ENCODE peak calls at places on chromosomes 2 and 18, in six cellular contexts. One of them, this sample, is unnamed.

GRCh38 chr2:235263205-235264120 is 230.4 kb upstream of the AGAP1 start:
- DNase-seq in NB4: no peak
- DNase-seq in AG09309: no peak
- DNase-seq in AG10803: peak; percentile 86
- DNase-seq in uterus: peak; percentile 79
- DNase-seq in CD8-positive, alpha-beta T cell: no peak
- DNase-seq in this sample: no peak

GRCh38 chr2:9069496-9069991 is 66.1 kb upstream of the MBOAT2 start:
- DNase-seq in uterus: no peak
- DNase-seq in NB4: no peak
- DNase-seq in AG09309: no peak
- DNase-seq in AG10803: no peak
- DNase-seq in CD8-positive, alpha-beta T cell: no peak
- DNase-seq in this sample: no peak

GRCh38 chr2:120269816-120270215 is 17.2 kb downstream of the RALB start:
- DNase-seq in uterus: no peak
- DNase-seq in AG09309: no peak
- DNase-seq in CD8-positive, alpha-beta T cell: no peak
- DNase-seq in AG10803: no peak
- DNase-seq in NB4: no peak
- DNase-seq in this sample: no peak

GRCh38 chr18:58241877-58242276 is 197.9 kb downstream of the NEDD4L start:
- DNase-seq in AG10803: peak; percentile 86
- DNase-seq in uterus: no peak
- DNase-seq in CD8-positive, alpha-beta T cell: no peak
- DNase-seq in AG09309: peak; percentile 74
- DNase-seq in NB4: peak; percentile 19
- DNase-seq in this sample: no peak

GRCh38 chr2:207156045-207156444 is 9.7 kb downstream of the KLF7 start:
- DNase-seq in CD8-positive, alpha-beta T cell: no peak
- DNase-seq in AG09309: no peak
- DNase-seq in AG10803: no peak
- DNase-seq in NB4: no peak
- DNase-seq in uterus: no peak
- DNase-seq in this sample: no peak

GRCh38 chr18:58325521-58325908 is 281.5 kb downstream of the NEDD4L start:
- DNase-seq in uterus: no peak
- DNase-seq in CD8-positive, alpha-beta T cell: no peak
- DNase-seq in AG09309: peak; percentile 24
- DNase-seq in NB4: no peak
- DNase-seq in AG10803: peak; percentile 70
- DNase-seq in this sample: no peak

GRCh38 chr2:110745048-110745447 is 12.7 kb downstream of the ACOXL start:
- DNase-seq in CD8-positive, alpha-beta T cell: no peak
- DNase-seq in AG10803: no peak
- DNase-seq in NB4: no peak
- DNase-seq in AG09309: no peak
- DNase-seq in uterus: no peak
- DNase-seq in this sample: no peak

GRCh38 chr2:239230318-239231052 is 170.3 kb downstream of the HDAC4 start:
- DNase-seq in NB4: peak; percentile 72
- DNase-seq in AG09309: no peak
- DNase-seq in uterus: no peak
- DNase-seq in AG10803: no peak
- DNase-seq in CD8-positive, alpha-beta T cell: no peak
- DNase-seq in this sample: peak; percentile 30

GRCh38 chr2:38739524-38739923 is 11.6 kb downstream of the SRSF7 start:
- DNase-seq in NB4: peak; percentile 40
- DNase-seq in CD8-positive, alpha-beta T cell: no peak
- DNase-seq in uterus: no peak
- DNase-seq in AG10803: no peak
- DNase-seq in AG09309: no peak
- DNase-seq in this sample: no peak

GRCh38 chr18:55783921-55784320 is 195.9 kb upstream of the TCF4 start:
- DNase-seq in NB4: no peak
- DNase-seq in AG09309: no peak
- DNase-seq in uterus: no peak
- DNase-seq in AG10803: no peak
- DNase-seq in CD8-positive, alpha-beta T cell: no peak
- DNase-seq in this sample: no peak

GRCh38 chr18:55780591-55781071 is 192.6 kb upstream of the TCF4 start:
- DNase-seq in AG10803: peak; percentile 69
- DNase-seq in AG09309: no peak
- DNase-seq in CD8-positive, alpha-beta T cell: no peak
- DNase-seq in uterus: no peak
- DNase-seq in NB4: no peak
- DNase-seq in this sample: no peak

GRCh38 chr18:55779461-55779710 is 191.4 kb upstream of the TCF4 start:
- DNase-seq in uterus: no peak
- DNase-seq in AG10803: peak; percentile 50
- DNase-seq in CD8-positive, alpha-beta T cell: no peak
- DNase-seq in AG09309: no peak
- DNase-seq in NB4: no peak
- DNase-seq in this sample: peak; percentile 6

GRCh38 chr18:55779711-55780590 is 192.0 kb upstream of the TCF4 start:
- DNase-seq in AG09309: no peak
- DNase-seq in CD8-positive, alpha-beta T cell: no peak
- DNase-seq in AG10803: peak; percentile 40
- DNase-seq in NB4: no peak
- DNase-seq in uterus: peak; percentile 47
- DNase-seq in this sample: peak; percentile 30

DNA sequence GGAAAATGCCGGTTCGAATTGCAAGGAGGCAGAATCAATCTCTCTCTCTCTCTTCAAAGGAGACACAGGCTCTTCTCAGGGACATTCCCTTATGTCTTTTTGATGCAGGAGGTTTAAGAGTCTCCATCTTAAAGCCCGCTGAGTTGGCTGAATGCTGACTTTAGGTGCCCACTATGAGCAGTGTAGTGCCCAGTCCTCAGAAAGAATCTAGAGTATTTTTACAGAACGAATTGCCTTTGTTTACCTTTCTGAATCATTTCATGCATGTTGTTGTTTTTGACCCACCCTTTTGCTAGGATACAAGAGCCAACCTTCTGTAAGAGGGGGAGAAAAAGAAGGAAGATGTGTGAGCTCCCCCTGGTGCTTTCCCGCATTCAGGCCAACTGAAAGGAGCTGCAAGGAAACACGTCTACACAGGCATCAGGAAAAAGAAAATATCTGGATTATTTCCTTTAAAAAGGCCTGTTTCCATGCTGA is 193.5 kb upstream of the TCF4 start:
- DNase-seq in CD8-positive, alpha-beta T cell: no peak
- DNase-seq in AG10803: peak; percentile 84
- DNase-seq in AG09309: no peak
- DNase-seq in NB4: peak; percentile 10
- DNase-seq in uterus: peak; percentile 63
- DNase-seq in this sample: peak; percentile 27
- TF ChIP-seq CTCF in CD8-positive, alpha-beta T cell: no peak
- TF ChIP-seq CTCF in AG10803: peak; percentile 90
- TF ChIP-seq CTCF in AG09309: peak; percentile 80
- TF ChIP-seq CTCF in NB4: peak; percentile 31
- TF ChIP-seq CTCF in uterus: peak; percentile 46
- TF ChIP-seq CTCF in this sample: peak; percentile 33

DNA sequence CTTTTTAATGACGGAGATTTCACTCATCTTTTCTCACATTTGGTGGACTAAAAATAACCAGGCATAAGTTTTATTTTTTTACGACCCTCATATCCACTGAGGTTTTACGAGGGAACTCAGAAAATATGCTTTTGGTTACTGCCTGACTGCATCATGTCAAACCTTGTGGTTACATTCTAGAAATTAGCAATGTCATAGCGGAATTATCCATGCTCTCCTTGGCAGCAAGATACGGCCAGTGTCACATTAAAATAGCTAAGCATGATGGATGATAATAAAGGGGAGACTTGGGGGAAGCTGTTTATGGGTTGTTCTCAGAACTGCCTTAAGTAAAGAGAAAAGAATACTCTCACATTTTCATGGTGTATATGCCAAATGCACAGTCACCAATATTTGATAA is 428.7 kb upstream of the FSHR start:
- DNase-seq in uterus: no peak
- DNase-seq in AG10803: no peak
- DNase-seq in AG09309: no peak
- DNase-seq in CD8-positive, alpha-beta T cell: no peak
- DNase-seq in NB4: no peak
- DNase-seq in this sample: no peak
- H3K4me3 ChIP-seq in uterus: no peak overlapping the region
- H3K4me3 ChIP-seq in AG10803: no peak overlapping the region
- H3K4me3 ChIP-seq in AG09309: no peak overlapping the region
- H3K4me3 ChIP-seq in CD8-positive, alpha-beta T cell: no peak overlapping the region
- H3K4me3 ChIP-seq in NB4: no peak overlapping the region
- H3K4me3 ChIP-seq in this sample: no peak overlapping the region

GRCh38 chr2:144452169-144453038 is 67.5 kb downstream of the ZEB2 start:
- DNase-seq in AG10803: peak; percentile 48
- DNase-seq in uterus: no peak
- DNase-seq in AG09309: no peak
- DNase-seq in CD8-positive, alpha-beta T cell: no peak
- DNase-seq in NB4: no peak
- DNase-seq in this sample: no peak
- TF ChIP-seq CTCF in AG10803: peak; percentile 44
- TF ChIP-seq CTCF in uterus: no peak
- TF ChIP-seq CTCF in AG09309: peak; percentile 15
- TF ChIP-seq CTCF in CD8-positive, alpha-beta T cell: no peak
- TF ChIP-seq CTCF in NB4: no peak
- TF ChIP-seq CTCF in this sample: no peak

GRCh38 chr2:68119504-68119903 is 38.2 kb upstream of the PNO1 start:
- DNase-seq in AG09309: no peak
- DNase-seq in CD8-positive, alpha-beta T cell: no peak
- DNase-seq in AG10803: no peak
- DNase-seq in NB4: no peak
- DNase-seq in uterus: no peak
- DNase-seq in this sample: no peak
- H3K4me3 ChIP-seq in AG09309: no peak overlapping the region
- H3K4me3 ChIP-seq in CD8-positive, alpha-beta T cell: no peak overlapping the region
- H3K4me3 ChIP-seq in AG10803: no peak overlapping the region
- H3K4me3 ChIP-seq in NB4: no peak overlapping the region
- H3K4me3 ChIP-seq in uterus: no peak overlapping the region
- H3K4me3 ChIP-seq in this sample: no peak overlapping the region

GRCh38 chr18:10033038-10033437 is 119.2 kb downstream of the VAPA start:
- DNase-seq in AG09309: no peak
- DNase-seq in uterus: peak; percentile 11
- DNase-seq in CD8-positive, alpha-beta T cell: no peak
- DNase-seq in AG10803: no peak
- DNase-seq in NB4: no peak
- DNase-seq in this sample: no peak

GRCh38 chr18:10029711-10030110 is 115.9 kb downstream of the VAPA start:
- DNase-seq in AG09309: no peak
- DNase-seq in AG10803: no peak
- DNase-seq in NB4: no peak
- DNase-seq in uterus: peak; percentile 41
- DNase-seq in CD8-positive, alpha-beta T cell: no peak
- DNase-seq in this sample: no peak

GRCh38 chr18:10030816-10031541 is 117.2 kb downstream of the VAPA start:
- DNase-seq in NB4: no peak
- DNase-seq in uterus: peak; percentile 28
- DNase-seq in AG10803: no peak
- DNase-seq in CD8-positive, alpha-beta T cell: no peak
- DNase-seq in AG09309: no peak
- DNase-seq in this sample: no peak

GRCh38 chr18:10035306-10035991 is 121.6 kb downstream of the VAPA start:
- DNase-seq in AG10803: peak; percentile 48
- DNase-seq in NB4: no peak
- DNase-seq in AG09309: no peak
- DNase-seq in uterus: peak; percentile 12
- DNase-seq in CD8-positive, alpha-beta T cell: no peak
- DNase-seq in this sample: no peak

GRCh38 chr18:10032331-10032979 is 118.6 kb downstream of the VAPA start:
- DNase-seq in CD8-positive, alpha-beta T cell: peak; percentile 32
- DNase-seq in uterus: peak; percentile 23
- DNase-seq in AG10803: no peak
- DNase-seq in AG09309: no peak
- DNase-seq in NB4: no peak
- DNase-seq in this sample: no peak
- TF ChIP-seq CTCF in CD8-positive, alpha-beta T cell: no peak
- TF ChIP-seq CTCF in uterus: no peak
- TF ChIP-seq CTCF in AG10803: no peak
- TF ChIP-seq CTCF in AG09309: no peak
- TF ChIP-seq CTCF in NB4: peak; percentile 13
- TF ChIP-seq CTCF in this sample: no peak

GRCh38 chr2:218859556-218859993 is at the start of gene WNT6:
- DNase-seq in AG10803: no peak
- DNase-seq in AG09309: no peak
- DNase-seq in CD8-positive, alpha-beta T cell: no peak
- DNase-seq in uterus: peak; percentile 22
- DNase-seq in NB4: peak; percentile 49
- DNase-seq in this sample: no peak
- H3K4me3 ChIP-seq in AG10803: no peak within 1 kb of the TSS
- H3K4me3 ChIP-seq in AG09309: no peak within 1 kb of the TSS
- H3K4me3 ChIP-seq in CD8-positive, alpha-beta T cell: peak within 1 kb of the TSS; percentile 27
- H3K4me3 ChIP-seq in uterus: peak within 1 kb of the TSS; percentile 14
- H3K4me3 ChIP-seq in NB4: no peak within 1 kb of the TSS
- H3K4me3 ChIP-seq in this sample: no peak within 1 kb of the TSS

DNA sequence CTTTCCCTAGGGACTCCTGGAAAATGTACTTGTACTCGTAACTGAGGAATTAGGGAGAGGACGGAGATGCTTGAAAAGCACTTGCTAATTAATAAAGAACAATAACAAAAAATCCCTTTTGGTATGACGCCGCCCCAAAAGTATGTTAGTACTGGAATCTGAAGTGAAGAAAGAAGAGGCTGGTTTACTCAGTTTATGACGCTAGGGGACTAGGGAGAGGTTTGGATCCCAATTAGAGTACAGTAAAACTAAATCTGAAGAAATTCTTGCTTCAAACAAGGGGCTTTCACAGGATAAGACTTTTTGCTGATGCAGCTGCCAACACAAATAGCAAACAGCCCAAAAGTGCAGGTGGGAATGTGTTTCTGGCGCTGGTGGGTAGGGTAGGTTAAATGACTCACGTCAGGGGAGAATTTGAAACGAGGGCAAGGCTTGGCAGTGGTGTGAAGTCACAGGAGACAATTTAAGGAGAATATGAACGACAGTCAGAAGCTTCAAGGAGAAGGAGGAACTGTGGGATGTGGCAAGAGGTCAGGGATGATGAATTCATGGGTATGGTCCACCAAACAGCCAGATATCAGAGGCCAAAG is 1.2 kb upstream of the ZNF396 start:
- DNase-seq in NB4: peak; percentile 15
- DNase-seq in uterus: no peak
- DNase-seq in AG09309: peak; percentile 18
- DNase-seq in CD8-positive, alpha-beta T cell: no peak
- DNase-seq in AG10803: peak; percentile 67
- DNase-seq in this sample: no peak
- TF ChIP-seq CTCF in NB4: no peak
- TF ChIP-seq CTCF in uterus: no peak
- TF ChIP-seq CTCF in AG09309: peak; percentile 1
- TF ChIP-seq CTCF in CD8-positive, alpha-beta T cell: no peak
- TF ChIP-seq CTCF in AG10803: peak; percentile 27
- TF ChIP-seq CTCF in this sample: no peak

This sample was measured in GM12865.